ENCODE peak calls at places on chromosomes 11 and 22, in six cellular contexts. R is activated B cell treated with CpG ODN at 0.5 μM for 24 hours; I is tibial artery; H is GM23338; Z is CD4-positive, alpha-beta T cell; B is colonic mucosa. G is an unnamed sample.
A peak's percentile ranks its signal among the peaks of the same experiment; 100 is the strongest.

GRCh38 chr11:36131719-36132349 is 157.4 kb downstream of the COMMD9 start:
- DNase-seq in R (no peak), I (peak; percentile 65), H (peak; percentile 83), Z (no peak), B (peak; percentile 27), G (peak; percentile 82)

GRCh38 chr11:122850076-122850631 is 11.9 kb downstream of the CRTAM start:
- DNase-seq in R (no peak), I (no peak), H (peak; percentile 24), Z (no peak), B (no peak), G (no peak)

GRCh38 chr11:12195773-12196172 is 85.4 kb downstream of the MICAL2 start:
- DNase-seq in R (no peak), I (no peak), H (no peak), Z (peak; percentile 43), B (no peak), G (no peak)

GRCh38 chr11:97502201-97502600 is 1112.4 kb downstream of the JRKL start:
- DNase-seq in R (no peak), I (no peak), H (no peak), Z (no peak), B (no peak), G (no peak)

GRCh38 chr11:78227906-78228305 is 39.2 kb downstream of the USP35 start:
- DNase-seq in R (no peak), I (no peak), H (no peak), Z (no peak), B (no peak), G (no peak)

GRCh38 chr11:2415601-2416380 is 15.2 kb downstream of the TSSC4 start:
- DNase-seq in R (no peak), I (no peak), H (peak; percentile 54), Z (no peak), B (no peak), G (no peak)

GRCh38 chr22:39643311-39644083 is 72.9 kb downstream of the CACNA1I start:
- DNase-seq in R (no peak), I (no peak), H (no peak), Z (no peak), B (no peak), G (no peak)

GRCh38 chr22:21865041-21865440 is 2.4 kb downstream of the MAPK1 start:
- DNase-seq in R (no peak), I (peak; percentile 75), H (no peak), Z (no peak), B (peak; percentile 32), G (peak; percentile 75)

GRCh38 chr11:100593321-100593720 is 93.8 kb upstream of the ARHGAP42 start:
- DNase-seq in R (no peak), I (no peak), H (no peak), Z (no peak), B (no peak), G (no peak)

GRCh38 chr11:61777234-61778090 is 14.9 kb downstream of the TMEM258 start:
- DNase-seq in R (peak; percentile 55), I (no peak), H (peak; percentile 84), Z (peak; percentile 74), B (peak; percentile 45), G (no peak)

GRCh38 chr22:43203471-43203981 is 16.6 kb upstream of the TTLL12 start:
- DNase-seq in R (no peak), I (no peak), H (peak; percentile 91), Z (no peak), B (no peak), G (no peak)

GRCh38 chr22:20256562-20257473 is 11.3 kb downstream of the RTN4R start:
- DNase-seq in R (no peak), I (no peak), H (no peak), Z (no peak), B (no peak), G (no peak)

GRCh38 chr22:49487950-49488349 is 339.7 kb downstream of the BRD1 start:
- DNase-seq in R (no peak), I (no peak), H (no peak), Z (no peak), B (no peak), G (no peak)

GRCh38 chr11:130581631-130582030 is 133.2 kb downstream of the ADAMTS15 start:
- DNase-seq in R (no peak), I (no peak), H (no peak), Z (no peak), B (no peak), G (no peak)

GRCh38 chr11:17722000-17722643 is 2.8 kb downstream of the MYOD1 start:
- DNase-seq in R (no peak), I (no peak), H (peak; percentile 82), Z (no peak), B (no peak), G (no peak)

GRCh38 chr11:17600316-17601205 is 53.5 kb downstream of the OTOG start:
- DNase-seq in R (peak; percentile 10), I (no peak), H (peak; percentile 21), Z (no peak), B (peak; percentile 11), G (peak; percentile 56)

GRCh38 chr22:23245045-23245798 is 64.9 kb downstream of the BCR start:
- DNase-seq in R (no peak), I (no peak), H (no peak), Z (no peak), B (no peak), G (no peak)

GRCh38 chr11:121794671-121795070 is 321.3 kb downstream of the BLID start:
- DNase-seq in R (no peak), I (no peak), H (no peak), Z (no peak), B (no peak), G (no peak)

GRCh38 chr11:12528487-12528886 is 145.7 kb upstream of the TEAD1 start:
- DNase-seq in R (no peak), I (no peak), H (no peak), Z (no peak), B (no peak), G (no peak)

GRCh38 chr11:59273008-59273841 is 60.5 kb upstream of the MPEG1 start:
- DNase-seq in R (no peak), I (no peak), H (no peak), Z (no peak), B (peak; percentile 69), G (no peak)

GRCh38 chr11:15800121-15800800 is 556.1 kb downstream of the SOX6 start:
- DNase-seq in R (no peak), I (peak; percentile 70), H (no peak), Z (no peak), B (peak; percentile 26), G (no peak)

GRCh38 chr11:79139900-79140299 is 300.9 kb downstream of the TENM4 start:
- DNase-seq in R (no peak), I (no peak), H (peak; percentile 11), Z (no peak), B (no peak), G (no peak)

GRCh38 chr22:41762980-41763779 is 37.3 kb upstream of the CCDC134 start:
- DNase-seq in R (no peak), I (no peak), H (peak; percentile 94), Z (peak; percentile 38), B (peak; percentile 31), G (no peak)

GRCh38 chr11:107696140-107696539 is 15.7 kb downstream of the SLN start:
- DNase-seq in R (no peak), I (no peak), H (no peak), Z (no peak), B (no peak), G (no peak)

GRCh38 chr11:28887681-28888080 is 779.5 kb downstream of the METTL15 start:
- DNase-seq in R (no peak), I (no peak), H (no peak), Z (no peak), B (no peak), G (no peak)

GRCh38 chr22:49508561-49508960 is 319.1 kb downstream of the BRD1 start:
- DNase-seq in R (no peak), I (no peak), H (no peak), Z (no peak), B (no peak), G (no peak)

GRCh38 chr22:41308544-41308947 is 7.2 kb downstream of the ZC3H7B start:
- DNase-seq in R (no peak), I (no peak), H (no peak), Z (no peak), B (no peak), G (no peak)

GRCh38 chr11:17207317-17208256 is at the start of gene PIK3C2A:
- DNase-seq in R (peak; percentile 91), I (peak; percentile 97), H (peak; percentile 99), Z (peak; percentile 95), B (peak; percentile 97), G (peak; percentile 98)

GRCh38 chr11:43892851-43893250 is 12.2 kb downstream of the ALKBH3 start:
- DNase-seq in R (no peak), I (no peak), H (no peak), Z (no peak), B (no peak), G (no peak)
- TF ChIP-seq CTCF in R (no peak), I (no peak), H (no peak), Z (no peak), B (no peak), G (no peak)

GRCh38 chr11:72103754-72104167 is 664 bp upstream of the LAMTOR1 start:
- DNase-seq in R (no peak), I (no peak), H (no peak), Z (no peak), B (no peak), G (no peak)
- TF ChIP-seq CTCF in R (no peak), I (no peak), H (peak; percentile 5), Z (no peak), B (no peak), G (no peak)

GRCh38 chr11:9386086-9386485 is 1.6 kb downstream of the IPO7 start:
- DNase-seq in R (no peak), I (no peak), H (no peak), Z (no peak), B (no peak), G (no peak)

GRCh38 chr11:9380773-9381172 is 3.7 kb upstream of the IPO7 start:
- DNase-seq in R (no peak), I (no peak), H (peak; percentile 21), Z (no peak), B (no peak), G (peak; percentile 79)

GRCh38 chr11:9386901-9387300 is 2.4 kb downstream of the IPO7 start:
- DNase-seq in R (no peak), I (no peak), H (no peak), Z (no peak), B (no peak), G (no peak)

GRCh38 chr11:9384535-9385287 is at the start of gene IPO7:
- DNase-seq in R (peak; percentile 75), I (peak; percentile 89), H (peak; percentile 96), Z (peak; percentile 86), B (peak; percentile 92), G (peak; percentile 95)

DNA sequence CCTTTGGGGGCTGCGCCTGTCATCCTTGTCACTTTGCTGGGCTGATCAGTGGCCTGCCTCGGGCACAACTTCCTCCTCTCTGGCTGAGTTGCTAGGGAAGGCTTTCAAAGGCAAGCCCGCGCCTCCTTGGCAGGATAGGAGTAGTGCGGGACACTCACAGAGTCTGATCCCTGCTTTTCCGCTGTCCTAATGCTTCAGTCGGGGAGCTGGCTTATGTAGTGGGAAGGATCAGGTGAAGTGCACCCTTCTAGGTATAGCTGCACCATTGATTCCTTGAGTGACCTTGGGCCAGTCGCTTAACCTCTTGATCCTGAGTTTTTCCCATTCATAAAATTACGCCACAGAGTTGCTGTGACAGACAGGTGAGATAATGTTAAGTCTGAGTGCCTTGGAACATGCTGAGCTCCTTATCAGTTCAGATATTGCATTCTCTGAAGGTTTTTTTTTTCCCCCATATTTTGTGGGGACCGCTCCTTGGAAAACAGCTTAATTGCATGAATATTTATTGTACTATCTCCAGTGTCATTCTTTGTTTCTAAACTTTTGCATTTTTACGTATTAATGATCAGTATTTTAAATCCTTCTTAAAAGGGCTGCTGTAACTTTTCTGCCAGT is 943 bp downstream of the IPO7 start:
- DNase-seq in R (peak; percentile 21), I (no peak), H (no peak), Z (no peak), B (no peak), G (no peak)
- TF ChIP-seq CTCF in R (no peak), I (no peak), H (no peak), Z (no peak), B (no peak), G (no peak)

GRCh38 chr11:57322881-57323467 is 1.8 kb downstream of the TNKS1BP1 start:
- DNase-seq in R (no peak), I (no peak), H (no peak), Z (no peak), B (no peak), G (peak; percentile 60)
- TF ChIP-seq CTCF in R (no peak), I (no peak), H (no peak), Z (no peak), B (no peak), G (no peak)

G was measured in sigmoid colon.